ENCODE peak calls at places on chromosomes 7 and 10, in six cellular contexts. Q is A549, N is K562, K is GM12878, J is endothelial cell of umbilical vein, C is HepG2. U is an unnamed sample.

GRCh38 chr7:23615331-23615730 is 18.1 kb downstream of the CCDC126 start:
- DNase-seq in C (no peak), Q (no peak), K (no peak), J (no peak), N (no peak), U (no peak)

GRCh38 chr7:3120513-3120912 is 76.8 kb upstream of the CARD11 start:
- DNase-seq in Q (no peak), K (no peak), C (no peak), J (no peak), N (no peak), U (no peak)

GRCh38 chr10:71048995-71049650 is 160.8 kb upstream of the PCBD1 start:
- DNase-seq in J (no peak), N (no peak), K (no peak), Q (no peak), C (no peak), U (no peak)

GRCh38 chr10:44463511-44464121 is 78.7 kb upstream of the CXCL12 start:
- DNase-seq in C (no peak), K (no peak), J (no peak), N (no peak), Q (no peak), U (no peak)

GRCh38 chr10:15813415-15813814 is 46.9 kb downstream of the MINDY3 start:
- DNase-seq in C (no peak), J (peak), Q (no peak), N (no peak), K (no peak), U (no peak)

GRCh38 chr10:74437822-74438221 is 286.8 kb downstream of the ADK start:
- DNase-seq in J (no peak), C (peak), N (no peak), Q (peak), K (no peak), U (no peak)

GRCh38 chr7:33446551-33446950 is 317.2 kb downstream of the BBS9 start:
- DNase-seq in J (no peak), N (no peak), Q (no peak), C (no peak), K (no peak), U (no peak)

GRCh38 chr7:95534796-95535195 is 49.1 kb downstream of the ASB4 start:
- DNase-seq in C (no peak), Q (no peak), N (no peak), J (no peak), K (no peak), U (no peak)

GRCh38 chr10:85105614-85106013 is 777.2 kb downstream of the CCSER2 start:
- DNase-seq in K (no peak), N (no peak), C (no peak), J (no peak), Q (peak), U (peak)

DNA sequence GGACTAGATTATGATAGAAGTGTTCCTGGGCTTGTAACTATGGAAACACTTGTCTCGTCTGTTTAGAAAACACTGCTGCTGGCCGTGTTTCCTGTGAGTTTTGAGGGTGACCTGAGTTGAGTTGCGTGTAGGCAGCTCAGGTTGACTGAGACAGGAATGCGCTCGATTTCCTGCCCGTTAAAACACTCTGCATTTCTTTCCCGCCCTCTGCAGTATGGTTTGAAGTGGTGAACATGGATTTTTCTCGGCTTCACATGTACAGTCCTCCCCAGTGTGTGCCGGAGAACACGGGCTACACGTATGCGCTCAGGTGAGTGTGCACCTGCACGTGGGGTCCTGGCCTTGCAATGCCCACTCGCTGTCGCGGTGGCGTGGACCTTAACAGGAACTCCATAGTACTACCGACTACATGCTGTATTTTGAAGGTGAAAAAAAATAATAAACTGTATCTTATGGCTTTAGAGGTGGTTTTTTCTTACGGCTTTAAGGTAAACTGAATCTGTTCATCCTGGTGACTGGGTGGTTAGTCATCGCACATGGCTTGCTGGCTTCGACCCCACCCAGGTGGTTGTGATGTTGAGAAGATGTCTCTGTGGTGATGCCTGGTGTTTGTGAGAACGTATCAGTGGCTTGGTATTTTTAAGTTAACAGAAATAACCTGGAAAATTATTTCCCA is at the start of gene SUN1:
- DNase-seq in K (peak), Q (peak), J (peak), N (no peak), C (peak), U (no peak)
- TF ChIP-seq MYC in K (no peak), Q (no peak), J (no peak), N (no peak), C (no peak), U (no peak)

DNA sequence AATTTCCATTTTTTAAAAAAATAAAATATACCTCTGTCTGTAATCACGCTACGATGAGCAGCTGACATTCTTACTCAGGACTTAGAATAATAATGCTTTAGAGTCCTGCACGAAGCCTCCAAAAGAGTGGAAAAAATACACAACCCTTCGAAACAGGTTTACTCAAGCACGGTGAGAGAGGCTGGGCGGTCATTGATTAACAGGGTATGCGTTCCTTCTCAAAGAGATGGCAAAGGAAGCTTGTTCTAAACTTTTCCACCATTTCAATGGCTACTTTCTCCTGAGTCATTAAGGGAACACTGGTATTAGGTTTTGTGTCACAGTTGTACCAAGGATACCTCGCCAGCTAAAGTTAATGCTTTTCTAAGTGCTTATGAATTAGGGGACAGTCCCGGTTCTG is 141.9 kb upstream of the RHEB start:
- DNase-seq in K (no peak), C (no peak), Q (no peak), J (no peak), N (no peak), U (no peak)
- TF ChIP-seq MYC in K (no peak), C (no peak), Q (no peak), J (no peak), N (no peak), U (no peak)

GRCh38 chr7:120996983-120997334 is 8.4 kb downstream of the CPED1 start:
- DNase-seq in J (no peak), C (no peak), K (no peak), Q (no peak), N (no peak), U (peak)

GRCh38 chr7:120994512-120995363 is 6.2 kb downstream of the CPED1 start:
- DNase-seq in Q (no peak), C (no peak), K (no peak), N (no peak), J (no peak), U (no peak)

GRCh38 chr7:120997902-120998301 is 9.4 kb downstream of the CPED1 start:
- DNase-seq in N (no peak), Q (no peak), C (no peak), K (no peak), J (no peak), U (peak)

GRCh38 chr7:120995659-120996058 is 7.1 kb downstream of the CPED1 start:
- DNase-seq in J (no peak), C (no peak), Q (no peak), K (no peak), N (no peak), U (peak)

GRCh38 chr7:120996333-120996982 is 7.9 kb downstream of the CPED1 start:
- DNase-seq in K (no peak), C (no peak), J (peak), N (peak), Q (no peak), U (peak)
- TF ChIP-seq MYC in K (no peak), C (no peak), J (no peak), N (no peak), Q (no peak), U (peak)

DNA sequence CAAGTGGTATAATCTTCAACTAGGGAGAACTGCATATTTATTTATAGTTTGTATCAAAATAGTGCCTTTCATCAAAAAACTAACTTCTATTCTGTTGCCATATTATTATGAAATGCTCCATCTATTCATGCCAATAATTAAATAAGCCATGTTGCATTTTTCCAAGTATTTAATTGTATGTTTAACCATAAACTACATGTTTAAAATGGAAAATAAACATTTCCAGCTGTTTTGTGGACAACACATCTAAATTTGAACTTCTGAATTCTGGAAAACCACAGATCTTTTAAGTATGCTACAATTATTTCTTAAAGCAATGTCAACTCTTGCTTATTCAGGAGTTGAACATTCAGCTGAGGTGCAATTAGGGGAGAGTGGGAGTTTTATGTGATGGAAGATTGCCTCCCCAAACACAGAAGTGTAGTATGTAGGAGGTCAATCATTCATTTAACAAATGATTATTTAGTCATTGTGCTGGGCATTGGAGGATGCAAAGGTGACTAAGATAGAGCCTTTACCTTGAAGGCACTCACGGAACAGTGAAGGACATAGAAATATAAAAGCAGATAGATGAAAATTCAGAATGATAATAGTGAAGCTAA is 80.7 kb upstream of the PPP1R3C start:
- DNase-seq in C (no peak), K (no peak), Q (no peak), N (no peak), J (no peak), U (no peak)
- TF ChIP-seq MYC in C (no peak), K (no peak), Q (no peak), N (no peak), J (no peak), U (no peak)